ENCODE peak calls at places on chromosomes 3 and 15, in six cellular contexts. Q is brain microvascular endothelial cell, C is uterus, B is esophagus squamous epithelium, I is ovary, D is mesenchymal stem cell. U is an unnamed sample. For H3K27me3, the result is how much of the 10 kb centered on the place peaks cover.

GRCh38 chr3:42905740-42906084 is 230 bp upstream of the ZNF662 start:
- DNase-seq in Q (no peak), C (no peak), B (no peak), I (no peak), D (no peak), U (no peak)

GRCh38 chr3:122858373-122858772 is 63.5 kb downstream of the SLC49A4 start:
- DNase-seq in Q (peak), C (no peak), B (no peak), I (no peak), D (peak), U (no peak)

GRCh38 chr3:168850109-168850508 is 754.4 kb upstream of the GOLIM4 start:
- DNase-seq in Q (no peak), C (no peak), B (no peak), I (no peak), D (no peak), U (no peak)

GRCh38 chr3:67297715-67298475 is 299.8 kb downstream of the KBTBD8 start:
- DNase-seq in Q (no peak), C (no peak), B (no peak), I (no peak), D (no peak), U (no peak)

GRCh38 chr3:8759038-8759755 is 10.2 kb downstream of the OXTR start:
- DNase-seq in Q (no peak), C (no peak), B (no peak), I (no peak), D (no peak), U (no peak)

GRCh38 chr15:82951472-82952155 is 906 bp downstream of the HOMER2 start:
- DNase-seq in Q (no peak), C (no peak), B (no peak), I (no peak), D (no peak), U (no peak)

GRCh38 chr3:40299721-40300335 is 9.7 kb upstream of the EIF1B start:
- DNase-seq in Q (peak), C (no peak), B (no peak), I (no peak), D (peak), U (no peak)

GRCh38 chr3:67647390-67647878 is 7.0 kb downstream of the SUCLG2 start:
- DNase-seq in Q (peak), C (no peak), B (no peak), I (no peak), D (peak), U (peak)

GRCh38 chr3:65899226-65899625 is 139.5 kb downstream of the MAGI1 start:
- DNase-seq in Q (no peak), C (no peak), B (no peak), I (no peak), D (no peak), U (no peak)

GRCh38 chr15:71747128-71748083 is 62.9 kb upstream of the NR2E3 start:
- DNase-seq in Q (peak), C (no peak), B (no peak), I (no peak), D (peak), U (no peak)

GRCh38 chr3:142993958-142994442 is 7.4 kb upstream of the U2SURP start:
- DNase-seq in Q (peak), C (peak), B (no peak), I (peak), D (peak), U (no peak)

GRCh38 chr15:48631191-48631770 is 14.2 kb downstream of the FBN1 start:
- DNase-seq in Q (no peak), C (no peak), B (no peak), I (no peak), D (no peak), U (no peak)

GRCh38 chr3:18389108-18389733 is 35.9 kb downstream of the SATB1 start:
- DNase-seq in Q (no peak), C (no peak), B (no peak), I (no peak), D (peak), U (no peak)

GRCh38 chr15:70653426-70653825 is 109.9 kb downstream of the UACA start:
- DNase-seq in Q (no peak), C (no peak), B (no peak), I (no peak), D (no peak), U (no peak)

GRCh38 chr3:151265166-151265565 is 13.2 kb downstream of the P2RY14 start:
- DNase-seq in Q (no peak), C (no peak), B (no peak), I (no peak), D (no peak), U (no peak)

GRCh38 chr3:58419782-58420512 is 13.7 kb downstream of the PDHB start:
- DNase-seq in Q (no peak), C (peak), B (no peak), I (no peak), D (peak), U (peak)

GRCh38 chr3:129282727-129283327 is 4.2 kb downstream of the HMCES start:
- DNase-seq in Q (no peak), C (no peak), B (no peak), I (no peak), D (no peak), U (no peak)

GRCh38 chr3:153051427-153052095 is 110.5 kb upstream of the RAP2B start:
- DNase-seq in Q (peak), C (no peak), B (no peak), I (no peak), D (peak), U (no peak)

GRCh38 chr3:69239063-69239462 is 116.7 kb upstream of the LMOD3 start:
- DNase-seq in Q (no peak), C (no peak), B (no peak), I (no peak), D (no peak), U (no peak)

GRCh38 chr15:83209333-83209732 is 1.7 kb upstream of the HDGFL3 start:
- DNase-seq in Q (no peak), C (no peak), B (no peak), I (no peak), D (no peak), U (no peak)

GRCh38 chr3:23071758-23072157 is 131.4 kb upstream of the UBE2E2 start:
- DNase-seq in Q (no peak), C (no peak), B (no peak), I (no peak), D (no peak), U (no peak)

GRCh38 chr15:82566690-82567089 is 26.4 kb upstream of the RPS17 start:
- DNase-seq in Q (peak), C (no peak), B (no peak), I (no peak), D (peak), U (no peak)

GRCh38 chr3:128577711-128578110 is 72.9 kb downstream of the RPN1 start:
- DNase-seq in Q (no peak), C (no peak), B (no peak), I (no peak), D (no peak), U (no peak)

GRCh38 chr15:70086636-70087035 is 11.1 kb downstream of the TLE3 start:
- DNase-seq in Q (no peak), C (no peak), B (no peak), I (no peak), D (no peak), U (no peak)

GRCh38 chr3:10116138-10116460 is 624 bp downstream of the BRK1 start:
- DNase-seq in Q (peak), C (no peak), B (no peak), I (no peak), D (peak), U (no peak)

GRCh38 chr3:48708481-48708889 is 8.5 kb downstream of the IP6K2 start:
- DNase-seq in Q (peak), C (no peak), B (no peak), I (no peak), D (peak), U (no peak)

GRCh38 chr15:68795298-68795848 is 25.3 kb downstream of the ANP32A start:
- DNase-seq in Q (peak), C (peak), B (peak), I (peak), D (peak), U (peak)

GRCh38 chr3:25297667-25298585 is 130.1 kb upstream of the RARB start:
- DNase-seq in Q (peak), C (no peak), B (no peak), I (no peak), D (no peak), U (peak)

GRCh38 chr3:60792287-60792852 is 458.9 kb downstream of the FHIT start:
- DNase-seq in Q (no peak), C (no peak), B (no peak), I (no peak), D (no peak), U (no peak)

GRCh38 chr3:27878012-27878383 is 155.9 kb upstream of the EOMES start:
- DNase-seq in Q (no peak), C (no peak), B (no peak), I (no peak), D (no peak), U (no peak)

GRCh38 chr3:27885641-27886040 is 163.5 kb upstream of the EOMES start:
- DNase-seq in Q (no peak), C (no peak), B (no peak), I (no peak), D (no peak), U (no peak)

GRCh38 chr3:27877122-27878011 is 155.2 kb upstream of the EOMES start:
- DNase-seq in Q (no peak), C (no peak), B (no peak), I (no peak), D (no peak), U (no peak)

GRCh38 chr3:27883266-27883665 is 161.1 kb upstream of the EOMES start:
- DNase-seq in Q (no peak), C (no peak), B (no peak), I (no peak), D (no peak), U (no peak)

DNA sequence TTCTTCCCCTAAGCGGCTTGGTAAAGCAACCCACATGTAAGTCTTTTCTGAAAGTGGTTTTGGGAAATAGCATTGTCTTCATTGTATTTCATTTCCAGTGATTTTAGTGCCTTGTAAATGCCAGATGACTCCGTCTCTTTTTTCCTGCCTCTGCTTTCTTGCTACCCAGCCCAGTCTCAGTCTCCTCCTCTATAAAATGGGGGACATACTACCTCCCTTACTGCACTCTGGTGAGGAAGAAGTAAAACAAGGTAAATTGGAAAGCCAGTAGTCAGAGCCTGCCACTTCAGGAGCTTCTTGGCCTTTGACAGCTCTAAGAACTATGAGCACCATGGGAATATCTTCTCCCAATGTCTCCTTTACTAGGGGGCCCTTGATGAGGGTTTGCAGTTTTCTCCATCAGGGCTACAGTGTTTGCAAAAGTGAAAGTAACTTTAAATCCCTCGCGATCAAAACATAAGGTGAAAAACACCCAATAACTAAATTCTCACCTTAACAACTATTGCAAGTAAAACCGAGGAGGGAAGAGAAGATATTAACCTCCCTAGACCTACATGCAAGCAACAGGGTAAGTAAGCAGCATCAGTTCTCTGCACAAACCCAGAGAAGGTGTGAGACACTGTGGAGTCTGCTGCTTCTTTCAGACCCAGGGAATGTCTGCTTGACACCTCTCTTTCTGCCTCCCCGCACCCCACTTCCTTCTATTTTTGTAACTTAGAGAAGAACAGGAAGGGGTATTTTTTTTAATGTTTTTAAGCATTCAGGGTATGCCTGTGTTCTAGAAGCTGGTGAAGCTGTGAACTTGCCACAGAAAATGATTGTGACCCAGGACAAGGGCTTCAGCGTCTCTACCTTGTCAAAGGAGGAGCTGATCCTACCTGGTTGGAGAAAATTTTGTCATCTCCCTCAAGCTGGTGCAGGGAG is 159.1 kb upstream of the EOMES start:
- DNase-seq in Q (no peak), C (no peak), B (peak), I (no peak), D (no peak), U (peak)
- H3K27me3 ChIP-seq in Q (under half), C (under half), B (under half), I (under half), D (under half), U (under half)

DNA sequence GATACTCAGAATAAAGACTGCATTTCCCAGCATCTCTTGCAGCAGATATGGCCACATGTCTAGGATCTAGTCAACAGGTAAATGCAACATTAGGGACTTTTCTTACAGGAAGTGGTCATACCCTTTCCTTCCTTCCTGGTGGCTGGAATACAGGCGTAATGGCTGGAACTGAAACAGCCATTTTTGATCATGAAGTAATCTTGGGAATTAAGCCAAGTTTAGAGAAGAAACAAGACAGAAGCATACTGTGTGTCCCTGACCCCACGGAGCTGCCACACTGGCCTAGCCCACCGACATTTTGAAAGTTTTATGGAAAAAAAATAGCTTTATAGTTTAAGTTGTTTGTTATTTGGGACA is 234.0 kb downstream of the XXYLT1 start:
- DNase-seq in Q (no peak), C (no peak), B (no peak), I (no peak), D (no peak), U (no peak)
- H3K27me3 ChIP-seq in Q (under half), C (under half), B (under half), I (under half), D (half or more), U (under half)

GRCh38 chr15:73375012-73375411 is 6.3 kb upstream of the HCN4 start:
- DNase-seq in Q (no peak), C (no peak), B (no peak), I (no peak), D (no peak), U (no peak)
- H3K27me3 ChIP-seq in Q (under half), C (under half), B (under half), I (under half), D (half or more), U (under half)

DNA sequence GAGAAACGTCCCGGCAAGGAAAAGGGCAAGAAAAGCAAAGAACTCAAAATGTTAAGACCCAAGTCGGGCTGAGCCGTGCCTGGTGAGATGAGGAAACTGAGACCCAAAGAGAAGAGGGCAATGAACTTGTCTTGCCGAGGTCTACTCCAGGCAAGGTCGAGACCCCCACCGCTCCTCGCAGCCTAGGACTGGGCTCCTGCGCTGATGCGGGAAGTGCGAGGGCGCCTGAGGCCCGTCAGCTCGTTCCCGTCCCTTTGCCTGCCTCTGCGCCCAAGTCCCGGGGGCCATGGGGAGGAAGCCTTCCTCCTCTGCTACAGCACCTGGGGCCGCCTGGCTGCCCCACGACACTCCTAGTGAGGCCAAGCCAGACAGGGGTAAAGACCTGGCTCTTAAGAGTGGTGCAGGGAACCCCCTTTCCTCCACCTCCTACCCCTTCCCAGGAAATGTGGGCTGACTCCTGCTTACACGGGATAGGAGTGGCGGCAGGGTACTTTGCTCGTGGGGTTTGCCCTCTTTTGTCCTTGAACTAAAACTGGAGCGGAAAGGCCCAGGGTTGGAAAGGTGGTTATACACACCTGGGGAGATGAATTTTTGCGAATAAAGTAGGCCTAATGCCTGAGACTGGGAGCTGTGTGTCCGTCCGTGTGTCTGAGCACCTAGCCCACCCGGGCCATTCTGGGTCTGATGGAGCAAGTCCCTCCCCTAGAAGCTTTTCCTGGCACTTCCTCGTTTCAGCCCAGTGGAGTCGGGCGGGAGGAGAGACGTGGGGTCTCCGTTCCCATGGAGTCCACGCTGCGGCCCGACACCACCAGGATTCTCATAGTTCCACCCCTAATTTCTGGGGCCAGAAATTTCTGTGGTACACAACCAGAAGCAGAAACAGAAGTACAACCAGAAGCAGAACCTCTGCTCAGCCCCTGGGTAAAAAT is 1.1 kb upstream of the MEGF11 start:
- DNase-seq in Q (no peak), C (no peak), B (no peak), I (no peak), D (peak), U (no peak)
- H3K27me3 ChIP-seq in Q (half or more), C (under half), B (under half), I (under half), D (half or more), U (half or more)

DNA sequence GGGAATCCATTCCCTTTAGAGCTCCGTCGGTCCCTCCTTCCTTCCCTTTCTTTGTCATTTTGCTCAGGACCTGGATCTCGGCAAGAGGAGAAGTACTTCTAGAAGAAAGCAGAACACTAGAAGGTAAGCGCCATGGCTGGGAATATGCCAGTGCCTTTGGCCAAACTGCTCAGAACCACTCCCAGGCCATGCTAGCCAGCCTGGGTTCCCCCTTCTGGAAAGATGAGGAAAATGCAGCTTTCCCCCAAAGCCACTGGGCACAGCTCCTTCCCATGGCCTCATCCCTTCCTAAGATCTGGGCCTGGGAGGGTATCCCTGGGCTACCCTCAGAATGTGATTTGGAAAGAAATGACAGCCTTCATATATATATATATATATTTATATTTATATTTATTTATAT is 6.3 kb upstream of the ISL2 start:
- DNase-seq in Q (no peak), C (no peak), B (no peak), I (peak), D (peak), U (no peak)
- H3K27me3 ChIP-seq in Q (under half), C (under half), B (under half), I (under half), D (half or more), U (under half)

GRCh38 chr3:184380627-184381260 is 890 bp downstream of the CHRD start:
- DNase-seq in Q (no peak), C (peak), B (no peak), I (peak), D (no peak), U (no peak)
- H3K27me3 ChIP-seq in Q (under half), C (under half), B (under half), I (under half), D (under half), U (under half)

DNA sequence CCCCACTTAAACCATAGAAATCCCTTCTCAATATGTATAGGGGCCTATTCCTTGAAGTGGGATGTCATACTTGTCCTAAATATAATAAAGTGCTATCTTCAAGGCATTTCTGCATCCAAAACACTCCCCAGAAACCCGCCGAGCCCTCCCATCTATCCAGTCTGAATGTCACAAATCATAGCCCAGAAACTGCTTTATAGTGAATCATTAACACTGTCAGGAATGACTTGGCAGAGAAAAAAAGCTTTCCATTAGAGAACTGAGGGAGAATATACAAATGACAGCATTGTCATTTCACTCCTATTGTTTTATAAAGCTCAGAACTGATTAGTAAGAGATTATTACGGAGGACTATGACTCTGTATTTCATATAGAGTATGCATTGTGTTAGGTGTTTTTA is 48.4 kb upstream of the MEIS2 start:
- DNase-seq in Q (no peak), C (no peak), B (no peak), I (no peak), D (no peak), U (no peak)
- H3K27me3 ChIP-seq in Q (under half), C (under half), B (under half), I (under half), D (under half), U (under half)

DNA sequence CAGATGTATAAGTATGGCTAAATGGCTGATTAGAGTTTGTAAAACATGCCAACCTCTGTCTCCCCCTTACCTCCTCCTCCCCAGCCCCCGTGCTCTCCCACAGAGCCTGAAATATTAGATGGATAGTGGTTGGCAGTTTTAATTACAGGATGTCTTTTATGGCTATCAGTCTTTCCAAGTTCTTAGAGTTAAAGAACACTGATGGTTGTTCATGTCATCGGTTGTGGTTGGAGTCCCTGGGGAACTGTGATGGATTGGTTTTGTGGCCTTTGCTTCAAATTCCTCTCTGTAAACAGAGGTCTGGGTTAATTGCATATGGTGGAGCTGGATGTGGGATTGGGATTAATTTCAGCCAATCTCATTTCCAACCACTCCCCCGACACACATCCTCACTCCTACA is 164.5 kb upstream of the PROK2 start:
- DNase-seq in Q (no peak), C (no peak), B (no peak), I (no peak), D (peak), U (no peak)
- H3K27me3 ChIP-seq in Q (under half), C (under half), B (under half), I (under half), D (half or more), U (under half)

DNA sequence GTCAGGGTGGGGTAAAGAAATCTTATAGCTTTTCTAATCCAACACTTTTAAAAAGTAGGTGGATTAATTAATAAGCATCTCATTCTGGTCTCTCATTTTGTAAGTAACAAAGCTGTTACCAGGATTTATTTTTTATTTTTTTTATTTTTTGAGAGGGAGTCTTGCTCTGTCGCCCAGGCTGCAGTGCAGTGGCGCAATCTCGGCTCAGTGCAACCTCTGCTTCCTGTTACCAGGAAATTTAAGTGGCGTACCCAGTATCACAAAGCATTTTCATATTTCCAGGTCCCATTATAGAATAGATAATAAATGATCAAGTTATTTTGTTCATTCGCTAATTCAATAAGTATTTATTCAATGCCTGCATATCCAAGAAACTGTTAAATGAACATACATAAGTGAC is 13.2 kb downstream of the ALDH1A2 start:
- DNase-seq in Q (no peak), C (no peak), B (no peak), I (no peak), D (no peak), U (no peak)
- H3K27me3 ChIP-seq in Q (under half), C (under half), B (under half), I (under half), D (under half), U (under half)